ENCODE peak calls at places on chromosomes 16 and 17, in nine cellular contexts. W is PC-3; O is ELR; K is A673; E is activated T-helper 1 cell treated with anti-CD3 and anti-CD28 coated beads, Interleukin-2, amount 50 U/mL, for 16 hours; Y is occipital lobe; R is GOT3; Z is substantia nigra; A is stimulated activated CD4-positive, alpha-beta T cell treated with anti-CD3 and anti-CD28 coated beads, Interleukin-15, amount 100 ng/mL, for 1 hour. Q is an unnamed sample.

GRCh38 chr16:21162661-21163151 is 4.2 kb downstream of the LDAF1 start:
- DNase-seq in W (no peak), O (no peak), K (peak), E (no peak), Y (no peak), R (no peak), Z (no peak), A (no peak), Q (no peak)

GRCh38 chr17:70169707-70170597 is 620 bp downstream of the KCNJ2 start:
- DNase-seq in W (no peak), O (peak), K (no peak), E (no peak), Y (peak), R (no peak), Z (no peak), A (no peak), Q (no peak)

GRCh38 chr17:50661795-50662391 is 27.2 kb downstream of the ABCC3 start:
- DNase-seq in W (peak), O (peak), K (peak), E (no peak), Y (no peak), R (no peak), Z (no peak), A (no peak), Q (no peak)

GRCh38 chr17:6249747-6250146 is 179.6 kb downstream of the WSCD1 start:
- DNase-seq in W (no peak), O (no peak), K (peak), E (no peak), Y (no peak), R (no peak), Z (no peak), A (no peak), Q (no peak)

GRCh38 chr17:33039874-33040273 is 48.2 kb downstream of the SPACA3 start:
- DNase-seq in W (peak), O (peak), K (no peak), E (no peak), Y (no peak), R (no peak), Z (no peak), A (no peak), Q (no peak)

GRCh38 chr16:57045694-57046381 is 46.5 kb upstream of the CPNE2 start:
- DNase-seq in W (peak), O (peak), K (peak), E (no peak), Y (peak), R (no peak), Z (no peak), A (no peak), Q (no peak)

GRCh38 chr16:74740795-74741304 is 33.8 kb downstream of the FA2H start:
- DNase-seq in W (peak), O (no peak), K (no peak), E (no peak), Y (peak), R (no peak), Z (peak), A (no peak), Q (no peak)

GRCh38 chr17:39244016-39244599 is 18.4 kb upstream of the STAC2 start:
- DNase-seq in W (no peak), O (no peak), K (peak), E (no peak), Y (no peak), R (no peak), Z (no peak), A (no peak), Q (no peak)

GRCh38 chr17:27506348-27507218 is 50.3 kb downstream of the KSR1 start:
- DNase-seq in W (peak), O (no peak), K (peak), E (no peak), Y (no peak), R (no peak), Z (no peak), A (no peak), Q (no peak)

GRCh38 chr17:77885678-77886386 is 72.7 kb upstream of the TNRC6C start:
- DNase-seq in W (no peak), O (no peak), K (no peak), E (no peak), Y (no peak), R (no peak), Z (no peak), A (no peak), Q (no peak)

GRCh38 chr17:9628509-9628908 is 16.8 kb upstream of the USP43 start:
- DNase-seq in W (peak), O (no peak), K (no peak), E (no peak), Y (no peak), R (no peak), Z (no peak), A (no peak), Q (no peak)

GRCh38 chr16:84618428-84619102 is 687 bp upstream of the COTL1 start:
- DNase-seq in W (peak), O (peak), K (peak), E (no peak), Y (no peak), R (peak), Z (no peak), A (no peak), Q (no peak)

GRCh38 chr16:15907863-15908478 is 19.6 kb upstream of the CEP20 start:
- DNase-seq in W (peak), O (peak), K (peak), E (no peak), Y (no peak), R (no peak), Z (no peak), A (no peak), Q (peak)

GRCh38 chr17:17751489-17751995 is 70.3 kb downstream of the RAI1 start:
- DNase-seq in W (no peak), O (no peak), K (no peak), E (no peak), Y (no peak), R (no peak), Z (no peak), A (no peak), Q (no peak)

GRCh38 chr16:67104061-67104460 is 5.7 kb upstream of the PHAF1 start:
- DNase-seq in W (peak), O (peak), K (no peak), E (no peak), Y (no peak), R (no peak), Z (no peak), A (no peak), Q (no peak)

GRCh38 chr16:16143038-16143763 is 80.1 kb downstream of the ABCC6 start:
- DNase-seq in W (peak), O (peak), K (peak), E (no peak), Y (no peak), R (no peak), Z (no peak), A (no peak), Q (no peak)

GRCh38 chr17:2094891-2095535 is 40.1 kb downstream of the HIC1 start:
- DNase-seq in W (peak), O (peak), K (peak), E (no peak), Y (no peak), R (no peak), Z (no peak), A (no peak), Q (no peak)